ENCODE peak calls at places on chromosomes 6 and 20, in five cellular contexts. J is Karpas-422, Q is PC-3, R is colonic mucosa, B is NT2/D1. N is an unnamed sample.

GRCh38 chr20:4071177-4071723 is 55.9 kb upstream of the RNF24 start:
- DNase-seq in J (no peak), Q (no peak), R (no peak), B (no peak), N (peak; percentile 71)

GRCh38 chr20:4512891-4513550 is 208.7 kb upstream of the PRND start:
- DNase-seq in J (no peak), Q (peak; percentile 99), R (no peak), B (no peak), N (peak; percentile 67)

GRCh38 chr6:134520181-134521115 is 202.5 kb upstream of the SGK1 start:
- DNase-seq in J (no peak), Q (peak; percentile 31), R (no peak), B (no peak), N (peak; percentile 15)

GRCh38 chr6:33126101-33126714 is 50.4 kb downstream of the HLA-DPB1 start:
- DNase-seq in J (peak; percentile 90), Q (peak; percentile 62), R (peak; percentile 72), B (no peak), N (peak; percentile 53)

GRCh38 chr6:56624728-56625069 is 18.0 kb downstream of the DST start:
- DNase-seq in J (no peak), Q (no peak), R (no peak), B (no peak), N (no peak)

GRCh38 chr6:40251609-40252008 is 317.3 kb upstream of the MOCS1 start:
- DNase-seq in J (peak; percentile 82), Q (no peak), R (no peak), B (no peak), N (no peak)

GRCh38 chr6:134816780-134817179 is 133.1 kb downstream of the ALDH8A1 start:
- DNase-seq in J (no peak), Q (peak; percentile 40), R (no peak), B (no peak), N (no peak)

GRCh38 chr20:635609-636338 is 17.2 kb downstream of the SRXN1 start:
- DNase-seq in J (no peak), Q (peak; percentile 34), R (no peak), B (no peak), N (no peak)

GRCh38 chr6:116528800-116529199 is 16.7 kb downstream of the TRAPPC3L start:
- DNase-seq in J (no peak), Q (peak; percentile 28), R (no peak), B (no peak), N (peak; percentile 10)

GRCh38 chr20:4183361-4183760 is 168.0 kb upstream of the RNF24 start:
- DNase-seq in J (no peak), Q (no peak), R (no peak), B (no peak), N (no peak)

GRCh38 chr6:43402819-43403218 is 24.5 kb upstream of the ABCC10 start:
- DNase-seq in J (no peak), Q (no peak), R (no peak), B (no peak), N (no peak)

GRCh38 chr20:54086444-54087134 is 16.2 kb upstream of the BCAS1 start:
- DNase-seq in J (no peak), Q (no peak), R (peak; percentile 49), B (no peak), N (no peak)

GRCh38 chr20:35866446-35867202 is 87.7 kb downstream of the SCAND1 start:
- DNase-seq in J (no peak), Q (no peak), R (no peak), B (no peak), N (peak; percentile 82)

GRCh38 chr6:160071805-160072687 is 49.6 kb upstream of the SLC22A1 start:
- DNase-seq in J (peak; percentile 53), Q (peak; percentile 9), R (no peak), B (no peak), N (peak; percentile 6)

GRCh38 chr20:35120012-35120701 is 27.0 kb downstream of the EDEM2 start:
- DNase-seq in J (peak; percentile 65), Q (no peak), R (no peak), B (no peak), N (peak; percentile 20)

GRCh38 chr6:32857156-32857891 is 3.3 kb downstream of the PSMB9 start:
- DNase-seq in J (no peak), Q (no peak), R (no peak), B (no peak), N (no peak)

GRCh38 chr6:85920782-85921181 is 278.1 kb upstream of the SYNCRIP start:
- DNase-seq in J (peak; percentile 52), Q (peak; percentile 11), R (no peak), B (no peak), N (no peak)

GRCh38 chr6:36128793-36129192 is 1.5 kb upstream of the MAPK13 start:
- DNase-seq in J (no peak), Q (no peak), R (no peak), B (no peak), N (no peak)

GRCh38 chr6:139308284-139308916 is 16.6 kb upstream of the TXLNB start:
- DNase-seq in J (no peak), Q (peak; percentile 13), R (no peak), B (no peak), N (no peak)

GRCh38 chr6:41536884-41537347 is 9.3 kb upstream of the FOXP4 start:
- DNase-seq in J (no peak), Q (peak; percentile 77), R (peak; percentile 90), B (no peak), N (no peak)

GRCh38 chr6:121652726-121653623 is 217.5 kb downstream of the GJA1 start:
- DNase-seq in J (no peak), Q (peak; percentile 69), R (no peak), B (no peak), N (peak; percentile 93)

GRCh38 chr6:147260091-147260490 is 55.9 kb downstream of the STXBP5 start:
- DNase-seq in J (no peak), Q (no peak), R (no peak), B (no peak), N (no peak)

GRCh38 chr6:37668251-37668650 is 29.4 kb downstream of the MDGA1 start:
- DNase-seq in J (no peak), Q (peak; percentile 82), R (no peak), B (no peak), N (no peak)

GRCh38 chr6:1527098-1527497 is 82.6 kb upstream of the FOXC1 start:
- DNase-seq in J (no peak), Q (no peak), R (peak; percentile 35), B (peak; percentile 48), N (peak; percentile 63)

GRCh38 chr20:64064145-64064698 is 1.2 kb downstream of the TCEA2 start:
- DNase-seq in J (peak; percentile 62), Q (peak; percentile 72), R (no peak), B (no peak), N (peak; percentile 67)

GRCh38 chr6:22411408-22412105 is 114.7 kb upstream of the PRL start:
- DNase-seq in J (no peak), Q (no peak), R (no peak), B (no peak), N (peak; percentile 79)

GRCh38 chr20:51380401-51381385 is 161.8 kb downstream of the NFATC2 start:
- DNase-seq in J (peak; percentile 96), Q (no peak), R (no peak), B (no peak), N (no peak)

GRCh38 chr6:137883400-137883888 is 16.4 kb downstream of the TNFAIP3 start:
- DNase-seq in J (peak; percentile 12), Q (no peak), R (no peak), B (no peak), N (no peak)

GRCh38 chr20:36372671-36373070 is 66.5 kb downstream of the DLGAP4 start:
- DNase-seq in J (no peak), Q (no peak), R (no peak), B (no peak), N (no peak)

GRCh38 chr20:41234546-41234945 is 83.0 kb downstream of the ZHX3 start:
- DNase-seq in J (no peak), Q (no peak), R (no peak), B (no peak), N (no peak)

GRCh38 chr6:42268835-42269204 is 51.2 kb upstream of the MRPS10 start:
- DNase-seq in J (no peak), Q (no peak), R (no peak), B (no peak), N (no peak)

GRCh38 chr20:46551508-46552280 is 1.2 kb upstream of the OCSTAMP start:
- DNase-seq in J (no peak), Q (no peak), R (no peak), B (no peak), N (no peak)

GRCh38 chr6:81735756-81736380 is 16.6 kb downstream of the TENT5A start:
- DNase-seq in J (no peak), Q (peak; percentile 49), R (no peak), B (no peak), N (no peak)

GRCh38 chr6:15442467-15442866 is 196.6 kb downstream of the JARID2 start:
- DNase-seq in J (no peak), Q (no peak), R (no peak), B (no peak), N (no peak)
- H3K9ac ChIP-seq in J (no peak overlapping the region), Q (no peak overlapping the region), R (no peak overlapping the region), B (no peak overlapping the region), N (peak overlapping the region; percentile 35)

GRCh38 chr6:27019651-27020552 is 227.6 kb upstream of the PRSS16 start:
- DNase-seq in J (no peak), Q (peak; percentile 93), R (peak; percentile 86), B (peak; percentile 54), N (peak; percentile 95)
- H3K4me3 ChIP-seq in J (no peak overlapping the region), Q (peak overlapping the region; percentile 78), R (peak overlapping the region; percentile 57), B (peak overlapping the region; percentile 77), N (peak overlapping the region; percentile 90)

DNA sequence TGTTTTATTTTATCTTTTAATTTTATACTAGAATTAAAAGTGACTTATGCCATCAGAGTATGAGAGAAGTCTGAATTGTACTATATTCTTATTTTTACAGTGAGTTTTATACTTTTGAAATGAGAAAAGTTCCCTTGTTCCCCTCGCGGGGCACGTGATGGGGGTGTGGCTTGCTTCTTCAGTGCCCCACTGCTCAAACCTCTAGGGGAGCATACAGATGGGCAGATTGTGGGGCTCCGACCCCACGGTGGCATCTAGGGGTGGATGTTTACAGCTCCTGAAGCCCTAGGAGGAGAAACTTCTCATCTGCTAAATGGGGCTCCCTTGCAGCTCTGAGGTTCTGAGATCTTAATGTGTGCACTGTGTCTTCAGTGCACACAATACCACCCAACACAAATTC is 11.9 kb upstream of the MAS1L start:
- DNase-seq in J (no peak), Q (no peak), R (no peak), B (no peak), N (no peak)
- H3K27me3 ChIP-seq in J (no peaks in the 10 kb centered on the region), Q (peaks cover 45% of the 10 kb centered on the region), R (no peaks in the 10 kb centered on the region), B (no peaks in the 10 kb centered on the region), N (peaks cover 6% of the 10 kb centered on the region)

GRCh38 chr6:98641929-98642328 is 192.4 kb upstream of the POU3F2 start:
- DNase-seq in J (no peak), Q (no peak), R (no peak), B (no peak), N (no peak)
- H3K9ac ChIP-seq in J (no peak overlapping the region), Q (no peak overlapping the region), R (no peak overlapping the region), B (no peak overlapping the region), N (no peak overlapping the region)